ENCODE peak calls at places on chromosomes 5 and 9, in eight cellular contexts. A is foreskin fibroblast; W is cardiac muscle cell; Z is Peyer's patch; X is AG04450; Y is pancreas; O is CD8-positive, alpha-beta T cell; B is left ventricle myocardium inferior. Q is an unnamed sample.

GRCh38 chr9:37963936-37964739 is 60.2 kb upstream of the SLC25A51 start:
- DNase-seq in A (peak), W (peak), Z (peak), X (peak), Y (peak), O (no peak), B (no peak), Q (no peak)

GRCh38 chr5:52997424-52997823 is 8.3 kb downstream of the ITGA2 start:
- DNase-seq in A (no peak), W (no peak), Z (no peak), X (no peak), Y (no peak), O (no peak), B (no peak), Q (no peak)

GRCh38 chr9:121786543-121786948 is 135.1 kb downstream of the DAB2IP start:
- DNase-seq in A (no peak), W (no peak), Z (no peak), X (no peak), Y (no peak), O (no peak), B (no peak), Q (no peak)

GRCh38 chr5:87944553-87945320 is 323.9 kb downstream of the TMEM161B start:
- DNase-seq in A (no peak), W (no peak), Z (no peak), X (no peak), Y (no peak), O (no peak), B (peak), Q (no peak)

GRCh38 chr5:141692919-141693848 is 11.2 kb upstream of the ARAP3 start:
- DNase-seq in A (peak), W (peak), Z (no peak), X (no peak), Y (no peak), O (peak), B (no peak), Q (peak)

GRCh38 chr5:139631520-139632165 is 16.5 kb upstream of the CXXC5 start:
- DNase-seq in A (no peak), W (no peak), Z (no peak), X (no peak), Y (no peak), O (no peak), B (no peak), Q (no peak)

GRCh38 chr5:107056278-107056677 is 614.5 kb downstream of the EFNA5 start:
- DNase-seq in A (no peak), W (no peak), Z (no peak), X (no peak), Y (no peak), O (no peak), B (no peak), Q (no peak)

GRCh38 chr9:119009253-119009652 is 360.0 kb downstream of the BRINP1 start:
- DNase-seq in A (peak), W (no peak), Z (no peak), X (no peak), Y (no peak), O (no peak), B (no peak), Q (no peak)

GRCh38 chr5:112348387-112348786 is 70.7 kb downstream of the EPB41L4A start:
- DNase-seq in A (no peak), W (no peak), Z (no peak), X (no peak), Y (no peak), O (no peak), B (no peak), Q (no peak)

GRCh38 chr9:106074006-106074405 is 379.7 kb downstream of the TMEM38B start:
- DNase-seq in A (peak), W (no peak), Z (no peak), X (no peak), Y (no peak), O (no peak), B (no peak), Q (no peak)

GRCh38 chr9:99140685-99141314 is 35.9 kb downstream of the TGFBR1 start:
- DNase-seq in A (peak), W (peak), Z (no peak), X (peak), Y (no peak), O (peak), B (no peak), Q (peak)

GRCh38 chr9:3241290-3241689 is 284.5 kb downstream of the RFX3 start:
- DNase-seq in A (peak), W (peak), Z (no peak), X (no peak), Y (no peak), O (no peak), B (no peak), Q (no peak)

GRCh38 chr5:122252319-122252718 is 59.7 kb upstream of the SNCAIP start:
- DNase-seq in A (no peak), W (no peak), Z (no peak), X (no peak), Y (no peak), O (no peak), B (no peak), Q (no peak)

GRCh38 chr5:156824800-156825199 is 25.3 kb upstream of the PPP1R2B start:
- DNase-seq in A (peak), W (peak), Z (no peak), X (peak), Y (no peak), O (no peak), B (no peak), Q (no peak)

GRCh38 chr9:85740821-85741111 is 988 bp downstream of the AGTPBP1 start:
- DNase-seq in A (peak), W (no peak), Z (no peak), X (no peak), Y (no peak), O (no peak), B (no peak), Q (no peak)

GRCh38 chr9:124527781-124528180 is 20.6 kb upstream of the NR5A1 start:
- DNase-seq in A (peak), W (no peak), Z (no peak), X (no peak), Y (no peak), O (no peak), B (no peak), Q (no peak)

GRCh38 chr5:180172447-180173197 is 36.4 kb downstream of the RASGEF1C start:
- DNase-seq in A (peak), W (peak), Z (no peak), X (no peak), Y (no peak), O (no peak), B (peak), Q (no peak)

GRCh38 chr9:680106-680505 is 161.4 kb upstream of the DMRT1 start:
- DNase-seq in A (no peak), W (no peak), Z (no peak), X (no peak), Y (no peak), O (no peak), B (no peak), Q (no peak)

GRCh38 chr5:7394889-7395431 is 978 bp upstream of the ADCY2 start:
- DNase-seq in A (no peak), W (no peak), Z (no peak), X (no peak), Y (no peak), O (no peak), B (no peak), Q (no peak)

GRCh38 chr5:7391215-7391614 is 4.7 kb upstream of the ADCY2 start:
- DNase-seq in A (no peak), W (no peak), Z (no peak), X (no peak), Y (no peak), O (no peak), B (no peak), Q (no peak)

GRCh38 chr5:7391688-7392400 is 4.1 kb upstream of the ADCY2 start:
- DNase-seq in A (no peak), W (no peak), Z (peak), X (no peak), Y (no peak), O (no peak), B (no peak), Q (no peak)

GRCh38 chr5:7393921-7394799 is 1.8 kb upstream of the ADCY2 start:
- DNase-seq in A (no peak), W (no peak), Z (no peak), X (no peak), Y (no peak), O (no peak), B (no peak), Q (no peak)

DNA sequence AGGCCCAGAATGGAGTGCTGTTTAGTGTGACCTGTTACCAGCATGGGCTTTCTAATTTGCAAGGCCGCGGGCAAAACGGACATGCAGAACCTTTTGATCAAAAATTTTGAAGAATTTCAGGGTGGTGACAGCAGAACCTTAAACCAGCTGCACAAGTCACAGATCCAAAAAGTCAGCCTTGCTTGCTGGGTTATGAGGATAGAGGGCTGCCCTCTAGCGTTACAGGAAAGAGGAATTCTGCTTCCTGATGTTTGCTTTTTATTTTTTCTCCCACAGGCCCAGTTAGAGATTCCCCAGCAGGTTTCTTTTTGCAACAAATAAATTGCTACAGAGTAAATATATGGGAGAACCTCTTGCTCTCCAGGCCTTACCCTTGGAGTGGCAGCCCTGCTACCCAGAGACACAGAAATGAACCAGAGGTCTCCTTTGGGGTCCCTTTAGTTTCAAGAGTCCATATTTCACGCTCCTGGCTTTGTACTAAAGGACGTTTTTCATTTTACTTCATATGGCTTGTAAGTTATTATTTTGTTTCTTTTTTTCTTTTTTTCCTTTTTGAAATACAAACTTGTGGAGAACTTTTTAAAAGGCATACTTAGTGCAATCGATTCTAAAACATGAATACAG is 3.4 kb upstream of the ADCY2 start:
- DNase-seq in A (peak), W (peak), Z (peak), X (no peak), Y (no peak), O (no peak), B (no peak), Q (no peak)
- TF ChIP-seq CTCF in A (peak), W (peak), Z (no peak), X (peak), Y (no peak), O (no peak), B (peak), Q (no peak)

DNA sequence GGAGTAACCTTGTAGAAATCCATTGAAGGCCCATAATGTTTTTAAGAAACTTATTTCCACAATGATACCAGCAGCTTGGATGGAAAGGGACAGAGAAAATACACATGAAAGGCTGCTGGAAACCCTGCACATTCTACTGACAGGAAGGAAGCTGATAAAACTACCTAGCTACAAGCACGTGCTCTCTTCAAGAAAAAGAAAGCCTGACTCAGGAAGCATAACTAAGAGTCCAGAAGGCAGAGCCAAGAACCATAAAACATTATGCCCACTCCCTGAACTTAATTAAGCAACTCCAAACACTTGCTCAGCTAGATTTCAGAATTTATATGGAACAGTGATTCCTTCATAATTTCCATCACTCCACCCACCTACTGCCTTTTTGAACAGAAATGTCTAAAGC is 430.8 kb downstream of the SEMA5A start:
- DNase-seq in A (peak), W (no peak), Z (no peak), X (no peak), Y (no peak), O (no peak), B (no peak), Q (no peak)
- TF ChIP-seq CTCF in A (no peak), W (no peak), Z (no peak), X (no peak), Y (no peak), O (no peak), B (no peak), Q (no peak)

DNA sequence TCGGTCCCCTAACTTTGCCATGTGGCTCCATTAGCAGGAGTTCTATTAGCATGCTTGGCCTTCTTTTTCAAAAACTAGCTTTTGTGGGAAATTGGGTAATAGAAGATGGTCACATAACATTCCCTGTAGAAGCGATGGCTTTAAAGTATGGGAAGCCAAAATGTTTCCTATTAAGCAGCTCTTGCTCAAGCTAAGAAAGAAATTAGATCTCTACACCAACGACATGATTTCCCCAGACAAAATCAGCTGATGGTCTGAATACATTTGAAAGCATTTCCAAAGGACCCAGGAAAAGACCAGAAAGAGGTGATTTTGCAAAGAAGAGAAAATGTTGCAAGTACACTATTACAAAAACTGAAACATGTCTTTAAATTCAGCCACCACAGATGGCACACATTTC is 4.8 kb upstream of the NFIL3 start:
- DNase-seq in A (peak), W (peak), Z (no peak), X (no peak), Y (no peak), O (no peak), B (no peak), Q (no peak)
- TF ChIP-seq CTCF in A (no peak), W (no peak), Z (no peak), X (no peak), Y (no peak), O (no peak), B (no peak), Q (no peak)

GRCh38 chr9:110455860-110456259 is 118.2 kb upstream of the TXNDC8 start:
- DNase-seq in A (no peak), W (no peak), Z (no peak), X (no peak), Y (no peak), O (no peak), B (no peak), Q (no peak)

GRCh38 chr9:110457245-110457644 is 119.6 kb upstream of the TXNDC8 start:
- DNase-seq in A (no peak), W (no peak), Z (no peak), X (no peak), Y (no peak), O (no peak), B (no peak), Q (no peak)

DNA sequence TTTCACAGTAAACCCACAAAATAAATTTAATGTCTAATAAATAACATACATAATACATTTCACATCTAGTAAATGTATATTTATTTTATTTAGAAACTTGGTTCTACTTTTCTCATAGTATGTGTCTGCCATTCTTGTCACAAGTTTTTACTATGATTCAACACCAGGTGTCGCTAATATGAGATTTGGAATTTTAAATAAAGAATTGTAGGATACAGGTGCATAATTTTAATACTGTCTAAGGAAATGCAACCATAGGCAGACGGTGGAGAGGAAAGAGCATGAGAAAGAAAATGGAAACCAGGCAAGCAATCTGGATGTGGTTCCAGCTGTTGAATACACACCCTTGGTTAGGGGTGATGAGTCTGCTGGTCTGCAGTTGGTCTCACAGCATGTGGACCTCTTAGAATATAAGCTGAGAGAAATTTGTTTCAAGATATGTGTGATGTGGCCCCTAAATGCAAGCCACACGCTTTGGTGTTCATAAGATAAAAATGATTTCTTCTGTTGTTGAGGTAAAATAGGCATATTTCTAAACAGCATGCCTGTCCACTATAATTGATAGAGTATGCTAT is 114.7 kb upstream of the TXNDC8 start:
- DNase-seq in A (peak), W (peak), Z (no peak), X (no peak), Y (no peak), O (no peak), B (no peak), Q (no peak)
- TF ChIP-seq CTCF in A (peak), W (peak), Z (no peak), X (peak), Y (no peak), O (no peak), B (peak), Q (peak)

GRCh38 chr9:88037285-88037845 is 63.0 kb upstream of the CDK20 start:
- DNase-seq in A (no peak), W (no peak), Z (no peak), X (no peak), Y (no peak), O (no peak), B (no peak), Q (no peak)

GRCh38 chr9:88044200-88044599 is 69.9 kb upstream of the CDK20 start:
- DNase-seq in A (no peak), W (no peak), Z (no peak), X (no peak), Y (no peak), O (no peak), B (no peak), Q (no peak)

GRCh38 chr9:88045686-88046085 is 71.4 kb upstream of the CDK20 start:
- DNase-seq in A (no peak), W (no peak), Z (no peak), X (no peak), Y (no peak), O (no peak), B (no peak), Q (no peak)

GRCh38 chr9:88043647-88044046 is 69.3 kb upstream of the CDK20 start:
- DNase-seq in A (no peak), W (no peak), Z (no peak), X (no peak), Y (no peak), O (no peak), B (no peak), Q (no peak)

GRCh38 chr9:88041447-88041846 is 67.1 kb upstream of the CDK20 start:
- DNase-seq in A (peak), W (peak), Z (no peak), X (no peak), Y (no peak), O (no peak), B (no peak), Q (no peak)
- TF ChIP-seq CTCF in A (peak), W (peak), Z (no peak), X (peak), Y (no peak), O (no peak), B (peak), Q (no peak)

GRCh38 chr5:40021007-40021406 is 596.2 kb upstream of the DAB2 start:
- DNase-seq in A (peak), W (no peak), Z (no peak), X (no peak), Y (no peak), O (no peak), B (no peak), Q (no peak)
- TF ChIP-seq CTCF in A (no peak), W (no peak), Z (no peak), X (no peak), Y (no peak), O (no peak), B (peak), Q (no peak)

DNA sequence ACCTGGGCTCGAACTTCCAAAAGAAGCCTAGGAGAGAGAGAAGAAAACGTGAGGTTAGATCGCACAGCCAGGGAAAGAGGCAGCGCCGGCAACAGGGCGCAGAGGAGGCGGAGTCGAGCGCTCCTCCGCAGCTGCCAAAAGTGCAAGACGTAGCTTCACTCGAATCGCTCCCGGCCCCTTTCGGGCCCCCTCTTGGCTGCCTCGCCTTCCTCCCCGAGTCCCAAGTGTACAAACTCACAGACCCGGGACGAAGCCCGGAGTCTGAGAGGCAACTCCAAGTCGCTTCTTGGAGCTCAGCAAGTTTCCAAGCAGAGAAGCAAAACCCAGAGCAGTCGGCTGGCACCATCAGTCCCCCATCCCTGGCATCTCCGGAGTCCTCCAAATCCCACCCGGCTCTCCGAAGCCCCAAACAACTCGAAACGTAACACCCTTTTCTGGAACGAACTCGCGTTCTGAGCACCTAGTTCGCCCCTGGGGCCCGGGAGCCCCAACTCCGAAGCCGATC is 1.2 kb downstream of the MIER3 start:
- DNase-seq in A (peak), W (peak), Z (peak), X (peak), Y (peak), O (peak), B (peak), Q (peak)
- TF ChIP-seq CTCF in A (no peak), W (no peak), Z (no peak), X (no peak), Y (no peak), O (no peak), B (no peak), Q (no peak)

Q was measured in CD4-positive, alpha-beta T cell.